ENCODE peak calls at places on chromosome 17, in four cellular contexts. Y, K, B and V are unnamed samples.

GRCh38 chr17:4479340-4479981 is 19.2 kb upstream of the SPNS2 start:
- DNase-seq in Y (no peak), K (no peak), B (no peak), V (no peak)

GRCh38 chr17:4738136-4739121 is 1.2 kb upstream of the ZMYND15 start:
- DNase-seq in Y (peak; percentile 64), K (no peak), B (no peak), V (no peak)

GRCh38 chr17:6923385-6923784 is 72.5 kb upstream of the ALOX12 start:
- DNase-seq in Y (no peak), K (no peak), B (no peak), V (no peak)

GRCh38 chr17:50218771-50219315 is 17.4 kb upstream of the COL1A1 start:
- DNase-seq in Y (no peak), K (peak; percentile 87), B (no peak), V (peak; percentile 49)

GRCh38 chr17:15490634-15491261 is 23.3 kb upstream of the CDRT4 start:
- DNase-seq in Y (peak; percentile 60), K (no peak), B (peak; percentile 94), V (peak; percentile 81)

GRCh38 chr17:145671-146541 is 8.5 kb downstream of the SCGB1C2 start:
- DNase-seq in Y (peak; percentile 45), K (no peak), B (no peak), V (no peak)

GRCh38 chr17:48239603-48239995 is 132.0 kb downstream of the SNX11 start:
- DNase-seq in Y (no peak), K (no peak), B (no peak), V (no peak)

GRCh38 chr17:45366691-45367090 is 49.9 kb upstream of the MAP3K14 start:
- DNase-seq in Y (no peak), K (no peak), B (no peak), V (no peak)

GRCh38 chr17:80026359-80027042 is 9.2 kb downstream of the TBC1D16 start:
- DNase-seq in Y (no peak), K (no peak), B (no peak), V (no peak)

GRCh38 chr17:15475620-15476354 is 8.4 kb upstream of the CDRT4 start:
- DNase-seq in Y (no peak), K (peak; percentile 10), B (no peak), V (no peak)

GRCh38 chr17:21376835-21377690 is 906 bp downstream of the KCNJ12 start:
- DNase-seq in Y (peak; percentile 73), K (no peak), B (no peak), V (no peak)

GRCh38 chr17:81612172-81612571 is 24.7 kb downstream of the NPLOC4 start:
- DNase-seq in Y (no peak), K (no peak), B (no peak), V (no peak)

GRCh38 chr17:77423589-77424451 is 283.1 kb downstream of the SEC14L1 start:
- DNase-seq in Y (no peak), K (no peak), B (no peak), V (no peak)

GRCh38 chr17:72516772-72517399 is 396.1 kb downstream of the SOX9 start:
- DNase-seq in Y (no peak), K (peak; percentile 72), B (no peak), V (no peak)

GRCh38 chr17:48907713-48908046 is 527 bp upstream of the UBE2Z start:
- DNase-seq in Y (no peak), K (no peak), B (no peak), V (no peak)

GRCh38 chr17:151004-151403 is 13.6 kb downstream of the SCGB1C2 start:
- DNase-seq in Y (no peak), K (peak; percentile 55), B (no peak), V (no peak)

GRCh38 chr17:280216-280615 is 72.4 kb downstream of the RPH3AL start:
- DNase-seq in Y (no peak), K (no peak), B (no peak), V (no peak)

GRCh38 chr17:67388986-67389385 is 11.9 kb downstream of the PITPNC1 start:
- DNase-seq in Y (no peak), K (no peak), B (no peak), V (no peak)

GRCh38 chr17:67393809-67394418 is 16.8 kb downstream of the PITPNC1 start:
- DNase-seq in Y (no peak), K (no peak), B (no peak), V (no peak)

GRCh38 chr17:67392111-67392510 is 15.0 kb downstream of the PITPNC1 start:
- DNase-seq in Y (no peak), K (no peak), B (no peak), V (no peak)

GRCh38 chr17:67390006-67390645 is 13.0 kb downstream of the PITPNC1 start:
- DNase-seq in Y (no peak), K (no peak), B (no peak), V (no peak)

DNA sequence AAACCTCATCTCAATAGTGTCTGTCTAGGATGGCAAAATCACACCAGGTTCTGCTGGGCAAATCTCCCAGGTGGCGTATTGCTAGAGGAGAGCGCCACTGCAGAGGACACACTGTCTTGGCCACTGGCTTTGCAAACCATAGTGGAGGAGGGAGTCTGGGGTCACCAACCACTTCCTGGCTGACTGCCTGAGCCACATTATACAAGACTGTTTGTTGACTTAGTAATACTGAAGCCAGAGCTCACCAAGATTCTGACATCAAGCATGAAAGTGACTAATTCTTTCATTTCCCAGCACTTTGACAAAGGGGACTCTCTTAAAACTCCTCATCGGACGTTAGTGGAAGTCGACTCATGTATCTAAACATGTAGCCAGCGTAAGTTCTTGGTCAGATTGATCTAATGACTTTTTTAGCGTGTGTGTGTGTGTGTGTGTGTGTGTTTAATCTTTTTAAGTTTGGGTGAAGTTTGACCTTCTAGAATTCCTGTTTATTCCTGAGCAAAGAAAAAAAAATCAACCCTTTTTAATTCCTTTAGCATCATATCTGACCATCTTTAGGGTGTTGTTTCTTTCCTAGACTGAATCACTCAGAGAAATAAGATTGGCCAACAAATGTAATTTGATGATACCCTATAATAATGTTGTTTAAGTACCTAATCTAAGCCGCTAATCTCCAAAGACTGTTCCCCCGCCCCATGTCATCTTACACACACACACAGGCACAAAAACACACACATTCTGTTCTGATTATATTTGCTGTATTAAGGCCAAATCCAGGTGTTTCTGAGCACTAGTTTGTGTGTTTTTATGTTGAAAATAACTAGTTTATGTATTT is 13.8 kb downstream of the PITPNC1 start:
- DNase-seq in Y (no peak), K (peak; percentile 86), B (no peak), V (peak; percentile 89)
- TF ChIP-seq FOSL1 in Y (no peak), K (no peak), B (no peak), V (peak; percentile 71)

DNA sequence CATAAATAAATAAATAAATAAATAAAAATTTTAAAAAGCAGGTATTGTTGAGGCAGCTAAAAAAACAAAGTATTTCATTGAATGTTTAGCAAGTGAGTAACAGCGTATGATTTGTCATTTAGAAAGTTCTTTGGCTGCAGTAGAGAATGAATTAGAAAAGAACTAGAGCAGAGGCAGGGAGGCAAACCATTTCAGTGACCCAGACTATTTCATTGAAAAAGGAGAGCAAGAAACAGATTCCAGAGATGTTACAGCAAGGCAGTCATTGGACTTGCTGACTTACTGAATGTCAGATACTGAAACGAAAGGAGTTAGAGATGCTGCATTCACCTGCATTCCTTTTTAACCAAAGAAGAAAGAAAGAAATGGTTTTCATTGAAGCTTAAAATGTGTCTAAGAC is 105.5 kb upstream of the HLF start:
- DNase-seq in Y (no peak), K (no peak), B (no peak), V (no peak)
- TF ChIP-seq FOSL1 in Y (no peak), K (no peak), B (no peak), V (no peak)

GRCh38 chr17:1490643-1491405 is 1.7 kb downstream of the MYO1C start:
- DNase-seq in Y (peak; percentile 78), K (peak; percentile 35), B (peak; percentile 82), V (no peak)

GRCh38 chr17:1491406-1492248 is 859 bp downstream of the MYO1C start:
- DNase-seq in Y (peak; percentile 53), K (no peak), B (peak; percentile 68), V (no peak)

GRCh38 chr17:1494203-1494602 is 1.7 kb upstream of the MYO1C start:
- DNase-seq in Y (no peak), K (no peak), B (no peak), V (no peak)

GRCh38 chr17:1493291-1493980 is 950 bp upstream of the MYO1C start:
- DNase-seq in Y (no peak), K (no peak), B (no peak), V (no peak)

GRCh38 chr17:1492249-1493206 is at the start of gene MYO1C:
- DNase-seq in Y (peak; percentile 78), K (no peak), B (no peak), V (no peak)
- TF ChIP-seq FOSL1 in Y (no peak), K (no peak), B (no peak), V (no peak)

GRCh38 chr17:14337596-14338079 is 36.8 kb downstream of the HS3ST3B1 start:
- DNase-seq in Y (no peak), K (no peak), B (no peak), V (no peak)
- TF ChIP-seq FOSL1 in Y (no peak), K (no peak), B (no peak), V (no peak)